ENCODE peak calls at places on chromosomes 12 and 14, in five cellular contexts. H is stimulated activated effector memory CD8-positive, alpha-beta T cell treated with anti-CD3 and anti-CD28 coated beads, Interleukin-12 subunit alpha, Interleukin-12 subunit beta, amount 100 ng/mL, for 72 hours; V is right lobe of liver; S is spleen; U is NCI-H1048. F is an unnamed sample.

GRCh38 chr14:36365766-36366165 is 45.3 kb upstream of the MBIP start:
- DNase-seq in V (no peak), U (no peak), S (no peak), H (no peak), F (no peak)

GRCh38 chr14:51879170-51879569 is 18.8 kb downstream of the GNG2 start:
- DNase-seq in S (no peak), U (no peak), V (no peak), H (no peak), F (no peak)

GRCh38 chr12:12207746-12208145 is 59.1 kb downstream of the LRP6 start:
- DNase-seq in S (no peak), V (no peak), H (no peak), U (no peak), F (no peak)

GRCh38 chr12:106957617-106958016 is 1.9 kb downstream of the TMEM263 start:
- DNase-seq in V (no peak), U (no peak), H (no peak), S (no peak), F (no peak)

GRCh38 chr14:69673099-69673498 is 61.7 kb downstream of the SUSD6 start:
- DNase-seq in S (no peak), H (no peak), V (no peak), U (no peak), F (no peak)

GRCh38 chr12:129212221-129212630 is 358.9 kb downstream of the GLT1D1 start:
- DNase-seq in H (no peak), S (no peak), U (no peak), V (no peak), F (no peak)

GRCh38 chr14:70073924-70074566 is 114.7 kb downstream of the SLC8A3 start:
- DNase-seq in U (peak), V (peak), H (peak), S (no peak), F (no peak)

GRCh38 chr12:24608108-24608507 is 340.8 kb downstream of the BCAT1 start:
- DNase-seq in S (no peak), H (no peak), V (no peak), U (no peak), F (no peak)

GRCh38 chr12:96248532-96248931 is 54.4 kb downstream of the ELK3 start:
- DNase-seq in H (no peak), S (peak), U (no peak), V (no peak), F (no peak)

GRCh38 chr14:105871590-105871989 is 345.2 kb downstream of the TMEM121 start:
- DNase-seq in V (no peak), H (no peak), U (no peak), S (no peak), F (no peak)

GRCh38 chr12:66885115-66885875 is 206.4 kb upstream of the GRIP1 start:
- DNase-seq in S (no peak), V (no peak), H (no peak), U (no peak), F (no peak)

GRCh38 chr12:4268549-4269181 is 4.9 kb upstream of the CCND2 start:
- DNase-seq in H (no peak), S (peak), U (no peak), V (no peak), F (no peak)

GRCh38 chr14:101549154-101549553 is 12.1 kb upstream of the DIO3 start:
- DNase-seq in V (no peak), H (no peak), U (no peak), S (no peak), F (no peak)

GRCh38 chr14:68191567-68192321 is 372.2 kb downstream of the RAD51B start:
- DNase-seq in S (no peak), H (no peak), V (no peak), U (no peak), F (no peak)